ENCODE peak calls at places on chromosomes 6 and 20, in six cellular contexts. U is B cell, J is transverse colon, G is AG04450, Z is right atrium auricular region, Q is AG04449. E is an unnamed sample.

GRCh38 chr20:48818481-48818987 is 9.3 kb downstream of the PREX1 start:
- DNase-seq in U (peak), J (peak), G (no peak), Z (no peak), Q (no peak), E (no peak)

GRCh38 chr6:34552620-34553019 is 3.5 kb downstream of the SPDEF start:
- DNase-seq in U (no peak), J (no peak), G (no peak), Z (no peak), Q (no peak), E (no peak)

GRCh38 chr6:154590770-154591169 is 80.3 kb upstream of the CNKSR3 start:
- DNase-seq in U (no peak), J (peak), G (no peak), Z (no peak), Q (no peak), E (no peak)

GRCh38 chr6:166459906-166460305 is 77.2 kb upstream of the MPC1 start:
- DNase-seq in U (no peak), J (no peak), G (no peak), Z (no peak), Q (no peak), E (no peak)

GRCh38 chr20:25496968-25497401 is 88.3 kb downstream of the NINL start:
- DNase-seq in U (no peak), J (no peak), G (no peak), Z (no peak), Q (no peak), E (no peak)

GRCh38 chr6:54204921-54205511 is 93.8 kb downstream of the MLIP start:
- DNase-seq in U (no peak), J (no peak), G (no peak), Z (no peak), Q (no peak), E (no peak)

GRCh38 chr20:4925842-4926530 is 75.3 kb downstream of the SLC23A2 start:
- DNase-seq in U (no peak), J (peak), G (no peak), Z (peak), Q (no peak), E (no peak)

GRCh38 chr6:64890609-64891008 is 816.4 kb downstream of the EYS start:
- DNase-seq in U (no peak), J (no peak), G (no peak), Z (no peak), Q (no peak), E (no peak)

GRCh38 chr6:3309391-3310050 is 50.8 kb downstream of the PSMG4 start:
- DNase-seq in U (no peak), J (no peak), G (no peak), Z (no peak), Q (no peak), E (no peak)

GRCh38 chr6:42451146-42451594 is 556 bp downstream of the TRERF1 start:
- DNase-seq in U (no peak), J (no peak), G (no peak), Z (no peak), Q (no peak), E (no peak)

GRCh38 chr20:63519765-63520593 is 586 bp upstream of the PPDPF start:
- DNase-seq in U (peak), J (peak), G (no peak), Z (no peak), Q (no peak), E (peak)

GRCh38 chr20:63520594-63520938 is at the start of gene PPDPF:
- DNase-seq in U (peak), J (peak), G (peak), Z (peak), Q (no peak), E (peak)

GRCh38 chr20:63517376-63518309 is 2.9 kb upstream of the PPDPF start:
- DNase-seq in U (no peak), J (no peak), G (no peak), Z (no peak), Q (no peak), E (no peak)

GRCh38 chr20:63518351-63518861 is 2.2 kb upstream of the PPDPF start:
- DNase-seq in U (no peak), J (no peak), G (no peak), Z (no peak), Q (no peak), E (no peak)

GRCh38 chr20:63518946-63519764 is 1.4 kb upstream of the PPDPF start:
- DNase-seq in U (peak), J (no peak), G (no peak), Z (no peak), Q (no peak), E (no peak)
- TF ChIP-seq CTCF in U (no peak), J (no peak), G (no peak), Z (no peak), Q (no peak), E (no peak)

GRCh38 chr6:112148103-112148502 is 60.7 kb downstream of the FAM229B start:
- DNase-seq in U (no peak), J (no peak), G (no peak), Z (no peak), Q (no peak), E (no peak)

GRCh38 chr6:112141707-112142106 is 54.3 kb downstream of the FAM229B start:
- DNase-seq in U (no peak), J (no peak), G (no peak), Z (no peak), Q (no peak), E (no peak)

GRCh38 chr6:112144145-112144926 is 56.9 kb downstream of the FAM229B start:
- DNase-seq in U (no peak), J (no peak), G (no peak), Z (no peak), Q (no peak), E (no peak)

GRCh38 chr6:112149236-112149635 is 61.8 kb downstream of the FAM229B start:
- DNase-seq in U (no peak), J (no peak), G (no peak), Z (no peak), Q (no peak), E (no peak)

DNA sequence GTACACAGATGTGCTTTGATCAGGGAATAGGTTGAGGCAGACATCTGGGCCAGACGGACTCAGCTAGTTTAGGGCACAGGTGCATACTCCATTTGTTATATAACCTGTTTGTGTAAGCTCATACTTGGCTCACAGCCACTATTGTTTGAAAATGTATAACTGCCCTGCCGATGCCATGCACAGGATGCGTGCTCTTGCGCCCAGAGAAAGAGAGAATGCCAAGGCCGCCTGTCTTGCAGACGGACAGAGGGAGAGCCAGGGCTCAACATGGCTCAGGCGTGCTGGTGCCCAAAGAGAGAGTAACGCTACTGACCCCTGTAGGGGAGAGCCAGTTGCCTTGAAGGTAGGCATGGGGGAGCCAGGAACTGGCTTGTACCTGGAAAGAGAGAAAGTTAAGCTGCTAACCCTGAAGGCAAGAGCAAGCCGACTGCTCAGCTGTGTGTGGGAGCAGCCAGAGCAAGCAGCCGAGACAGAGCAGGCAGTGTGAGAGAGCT is 57.7 kb downstream of the FAM229B start:
- DNase-seq in U (no peak), J (no peak), G (no peak), Z (no peak), Q (no peak), E (no peak)
- TF ChIP-seq CTCF in U (no peak), J (no peak), G (no peak), Z (no peak), Q (no peak), E (no peak)

GRCh38 chr6:118522422-118522821 is 25.7 kb upstream of the PLN start:
- DNase-seq in U (no peak), J (no peak), G (no peak), Z (no peak), Q (no peak), E (no peak)
- TF ChIP-seq CTCF in U (no peak), J (no peak), G (no peak), Z (no peak), Q (no peak), E (no peak)

GRCh38 chr6:126176266-126176665 is 163.6 kb upstream of the CENPW start:
- DNase-seq in U (no peak), J (no peak), G (no peak), Z (no peak), Q (no peak), E (no peak)
- TF ChIP-seq CTCF in U (no peak), J (no peak), G (peak), Z (no peak), Q (peak), E (peak)

DNA sequence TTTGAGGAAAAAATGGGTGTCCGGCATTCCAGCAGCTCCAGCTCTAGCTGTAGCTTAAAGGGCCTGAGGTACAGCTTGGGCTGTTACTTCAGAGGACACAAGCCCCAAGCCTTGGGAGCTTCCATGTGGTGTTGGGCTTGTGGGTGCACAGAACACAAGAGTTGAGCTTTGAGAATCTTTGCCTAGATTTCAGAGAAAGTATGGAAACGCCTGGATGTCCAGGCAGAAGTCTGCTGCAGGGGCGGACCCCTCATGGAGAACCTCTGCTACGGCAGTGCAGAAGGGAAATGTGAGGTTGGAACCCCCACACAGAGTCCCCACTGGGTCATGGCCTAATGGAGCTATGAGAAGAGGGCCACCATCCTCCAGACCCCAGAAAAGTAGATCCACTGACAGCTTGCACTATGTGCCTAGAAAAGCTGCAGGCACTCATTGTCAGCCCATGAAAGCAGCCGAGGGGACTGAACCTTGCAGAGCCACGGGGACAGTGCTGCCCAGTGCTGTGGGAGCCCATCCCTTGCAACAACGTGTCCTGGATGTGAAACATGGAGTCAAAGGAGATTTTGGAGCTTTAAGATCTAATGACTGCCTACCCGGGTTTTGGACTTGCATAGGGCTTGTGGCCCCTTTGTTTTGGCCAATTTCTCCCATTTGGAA is 90.6 kb downstream of the QKI start:
- DNase-seq in U (no peak), J (no peak), G (no peak), Z (no peak), Q (no peak), E (no peak)
- TF ChIP-seq CTCF in U (no peak), J (no peak), G (no peak), Z (no peak), Q (no peak), E (no peak)

DNA sequence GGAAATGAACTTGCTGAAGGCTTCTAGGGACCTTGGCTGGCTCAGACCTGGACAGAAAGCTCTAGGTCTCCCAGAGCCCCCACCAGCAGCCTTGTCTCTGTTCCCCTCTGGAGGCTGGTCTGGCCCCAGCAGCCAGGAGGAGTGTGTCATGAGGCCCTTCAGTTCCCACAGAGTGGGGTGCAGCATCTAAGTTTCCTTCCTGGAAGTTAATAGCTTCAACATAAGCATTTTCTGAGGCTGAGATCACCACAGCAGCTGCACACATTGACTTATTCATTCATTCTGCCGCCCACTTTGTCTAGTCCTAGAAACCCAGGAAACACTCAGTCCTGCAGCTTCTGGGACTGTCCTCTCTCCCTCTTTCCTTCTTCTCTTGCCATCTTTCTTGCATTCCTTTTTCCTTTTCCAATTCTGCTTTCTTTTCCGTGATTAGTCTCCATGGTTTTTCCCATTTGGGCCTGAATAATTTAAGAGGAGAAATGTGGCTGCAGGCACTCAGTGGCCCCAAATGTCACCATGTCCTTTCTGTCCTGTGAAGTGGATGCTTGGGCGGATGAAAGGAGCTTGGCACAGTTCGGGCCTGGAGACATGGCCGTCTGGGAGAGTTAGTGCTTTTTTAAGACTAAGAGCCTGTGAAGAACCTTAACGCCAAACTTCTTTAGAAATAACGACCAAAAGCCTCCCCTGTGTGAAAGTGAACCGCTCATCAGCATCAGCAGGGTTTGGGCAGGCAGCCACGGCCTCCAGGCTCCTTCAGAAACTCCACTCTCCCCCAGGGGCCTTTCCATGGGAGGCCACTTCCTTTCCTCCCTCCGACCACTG is 31.0 kb upstream of the PCMTD2 start:
- DNase-seq in U (no peak), J (no peak), G (peak), Z (no peak), Q (peak), E (no peak)
- TF ChIP-seq CTCF in U (no peak), J (no peak), G (peak), Z (no peak), Q (no peak), E (no peak)

GRCh38 chr6:120826253-120826652 is 508.0 kb downstream of the TBC1D32 start:
- DNase-seq in U (peak), J (peak), G (no peak), Z (no peak), Q (no peak), E (peak)
- TF ChIP-seq CTCF in U (peak), J (peak), G (no peak), Z (no peak), Q (no peak), E (peak)

GRCh38 chr6:132392792-132393191 is 8.5 kb downstream of the MOXD1 start:
- DNase-seq in U (peak), J (no peak), G (no peak), Z (no peak), Q (no peak), E (no peak)
- TF ChIP-seq CTCF in U (peak), J (no peak), G (peak), Z (no peak), Q (no peak), E (no peak)

DNA sequence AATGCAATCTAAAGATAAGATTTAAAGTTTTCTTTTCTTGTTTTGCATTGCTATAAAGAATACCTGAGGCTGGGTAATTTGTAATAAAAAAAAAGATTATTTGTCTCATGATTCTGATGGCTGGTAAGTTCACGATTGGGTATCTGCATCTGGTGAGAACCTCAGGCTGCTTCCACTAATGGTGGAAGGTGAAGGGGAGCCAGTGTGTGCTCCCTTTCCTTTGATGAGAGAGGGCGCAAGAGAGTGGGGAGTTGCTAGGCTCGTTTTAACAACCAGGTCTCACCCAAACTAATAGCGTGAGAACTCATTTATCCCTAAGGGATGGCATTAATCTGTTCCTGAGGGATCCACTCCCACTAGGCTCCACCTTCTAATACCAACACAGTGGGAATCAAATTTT is 353.2 kb downstream of the BTBD3 start:
- DNase-seq in U (no peak), J (no peak), G (no peak), Z (no peak), Q (no peak), E (no peak)
- TF ChIP-seq CTCF in U (no peak), J (no peak), G (no peak), Z (no peak), Q (no peak), E (no peak)

GRCh38 chr6:144776031-144776819 is 491.1 kb downstream of the UTRN start:
- DNase-seq in U (no peak), J (no peak), G (no peak), Z (no peak), Q (no peak), E (no peak)
- TF ChIP-seq CTCF in U (no peak), J (no peak), G (no peak), Z (no peak), Q (no peak), E (no peak)

E was measured in nephron progenitor cell.